ENCODE peak calls at places on chromosomes 11 and 22, in ten cellular contexts. T is HepG2; W is fibroblast of lung; I is cardiac muscle cell; E is upper lobe of right lung; K is neural progenitor cell; O is prostate gland; N is K562; C is naive thymus-derived CD4-positive, alpha-beta T cell; H is A673. B is an unnamed sample.

GRCh38 chr11:84437129-84438123 is 1151.3 kb upstream of the CCDC90B start:
- DNase-seq in T (peak), N (no peak), C (no peak), I (peak), O (peak), H (no peak), E (peak), W (no peak), K (peak), B (no peak)

GRCh38 chr22:45204241-45204640 is 36.5 kb downstream of the KIAA0930 start:
- DNase-seq in H (no peak), C (no peak), E (no peak), N (no peak), K (no peak), O (no peak), I (no peak), T (no peak), W (no peak), B (no peak)

GRCh38 chr11:33064033-33064825 is 24.9 kb downstream of the TCP11L1 start:
- DNase-seq in T (no peak), H (peak), E (no peak), O (no peak), C (no peak), N (no peak), K (no peak), I (no peak), W (no peak), B (no peak)

GRCh38 chr22:45009881-45010531 is at the start of gene PHF21B:
- DNase-seq in T (no peak), N (peak), K (peak), I (peak), C (no peak), W (peak), E (no peak), O (peak), H (peak), B (no peak)

GRCh38 chr11:33827206-33827605 is 52.9 kb upstream of the FBXO3 start:
- DNase-seq in O (no peak), T (no peak), H (no peak), N (no peak), I (no peak), K (no peak), C (no peak), W (no peak), E (no peak), B (no peak)

GRCh38 chr11:31045335-31045734 is 324.2 kb downstream of the DCDC1 start:
- DNase-seq in W (peak), I (peak), C (no peak), T (peak), E (no peak), H (peak), N (no peak), K (peak), O (no peak), B (no peak)

GRCh38 chr11:85595285-85595884 is 31.8 kb downstream of the DLG2 start:
- DNase-seq in C (no peak), T (peak), I (peak), E (no peak), K (peak), O (no peak), H (peak), W (peak), N (peak), B (peak)

GRCh38 chr11:1827095-1827797 is 7.5 kb upstream of the SYT8 start:
- DNase-seq in H (peak), W (peak), O (peak), E (peak), K (no peak), T (peak), N (no peak), C (no peak), I (no peak), B (no peak)

GRCh38 chr11:60164550-60165075 is 18.3 kb downstream of the MS4A6A start:
- DNase-seq in C (no peak), K (no peak), W (no peak), E (no peak), O (no peak), T (no peak), H (no peak), I (no peak), N (no peak), B (no peak)

GRCh38 chr22:23847991-23848864 is 9.4 kb upstream of the DERL3 start:
- DNase-seq in I (peak), T (no peak), O (no peak), H (no peak), W (no peak), N (no peak), C (no peak), E (no peak), K (peak), B (no peak)

GRCh38 chr11:59186130-59186594 is 14.2 kb downstream of the DTX4 start:
- DNase-seq in K (peak), C (peak), N (peak), H (peak), I (no peak), O (no peak), E (peak), T (peak), W (no peak), B (peak)

GRCh38 chr11:11036185-11037161 is 178.6 kb upstream of the ZBED5 start:
- DNase-seq in C (no peak), W (peak), O (peak), N (peak), H (peak), I (peak), K (peak), E (no peak), T (peak), B (no peak)

GRCh38 chr11:118033443-118033842 is 43.4 kb upstream of the TMPRSS4 start:
- DNase-seq in I (no peak), E (no peak), C (no peak), O (no peak), W (no peak), K (no peak), H (no peak), N (no peak), T (no peak), B (no peak)

GRCh38 chr11:2821891-2822290 is 63.7 kb downstream of the CDKN1C start:
- DNase-seq in N (no peak), H (no peak), W (no peak), K (no peak), C (no peak), T (no peak), E (no peak), I (no peak), O (no peak), B (no peak)

GRCh38 chr11:76161261-76161961 is 44.9 kb downstream of the WNT11 start:
- DNase-seq in K (peak), N (peak), O (no peak), I (peak), T (no peak), H (no peak), W (no peak), E (no peak), C (no peak), B (no peak)

GRCh38 chr11:74333193-74333592 is 21.8 kb upstream of the P4HA3 start:
- DNase-seq in H (no peak), W (no peak), K (no peak), O (no peak), E (no peak), N (no peak), I (no peak), C (no peak), T (no peak), B (no peak)

GRCh38 chr11:11620966-11621880 is 582 bp downstream of the GALNT18 start:
- DNase-seq in N (peak), W (peak), E (peak), C (no peak), H (peak), O (peak), K (peak), T (no peak), I (peak), B (no peak)

GRCh38 chr11:30046211-30046945 is 29.5 kb upstream of the KCNA4 start:
- DNase-seq in W (no peak), E (no peak), N (no peak), H (peak), K (peak), C (no peak), T (no peak), I (no peak), O (no peak), B (no peak)

GRCh38 chr22:17734197-17734596 is 40.1 kb downstream of the BID start:
- DNase-seq in W (no peak), C (no peak), K (no peak), H (no peak), O (no peak), N (no peak), T (no peak), I (no peak), E (no peak), B (no peak)

GRCh38 chr22:35154937-35155387 is 89.0 kb downstream of the ISX start:
- DNase-seq in H (peak), O (peak), N (peak), E (peak), W (peak), C (no peak), T (peak), K (peak), I (peak), B (no peak)

GRCh38 chr11:1573077-1573846 is 1.2 kb upstream of the DUSP8 start:
- DNase-seq in K (no peak), I (no peak), N (peak), H (no peak), W (no peak), E (peak), O (no peak), T (no peak), C (no peak), B (peak)

GRCh38 chr11:1572200-1573076 is at the start of gene DUSP8:
- DNase-seq in T (peak), H (peak), O (peak), E (peak), W (peak), I (peak), C (peak), N (peak), K (peak), B (peak)

GRCh38 chr11:3041699-3042098 is 15.5 kb downstream of the CARS1 start:
- DNase-seq in H (no peak), C (no peak), O (no peak), E (no peak), N (no peak), K (no peak), I (no peak), W (no peak), T (no peak), B (no peak)

GRCh38 chr22:25165785-25166184 is 33.9 kb upstream of the CRYBB3 start:
- DNase-seq in N (no peak), T (no peak), O (no peak), H (no peak), K (no peak), E (no peak), I (no peak), W (no peak), C (no peak), B (no peak)
- H3K27ac ChIP-seq in N (no peak), T (no peak), O (no peak), H (no peak), K (no peak), E (no peak), I (no peak), W (no peak), C (no peak), B (no peak)

GRCh38 chr11:72309074-72309598 is 65.2 kb upstream of the PHOX2A start:
- DNase-seq in K (no peak), W (no peak), H (no peak), N (no peak), E (no peak), O (no peak), C (no peak), T (no peak), I (no peak), B (no peak)
- H3K27ac ChIP-seq in K (no peak), W (peak), H (no peak), N (no peak), E (no peak), O (no peak), C (no peak), T (no peak), I (no peak), B (no peak)

GRCh38 chr11:109197656-109198055 is 224.3 kb upstream of the C11orf87 start:
- DNase-seq in N (no peak), C (no peak), O (no peak), T (no peak), H (no peak), I (no peak), K (no peak), E (no peak), W (no peak), B (no peak)
- H3K27ac ChIP-seq in N (no peak), C (no peak), O (no peak), T (no peak), H (no peak), I (no peak), K (no peak), E (no peak), W (no peak), B (no peak)

GRCh38 chr22:50506611-50507420 is 686 bp downstream of the LMF2 start:
- DNase-seq in N (peak), H (no peak), C (no peak), I (no peak), K (peak), W (no peak), E (no peak), O (no peak), T (no peak), B (no peak)
- H3K27ac ChIP-seq in N (peak), H (peak), C (peak), I (peak), K (no peak), W (peak), E (peak), O (peak), T (peak), B (peak)

DNA sequence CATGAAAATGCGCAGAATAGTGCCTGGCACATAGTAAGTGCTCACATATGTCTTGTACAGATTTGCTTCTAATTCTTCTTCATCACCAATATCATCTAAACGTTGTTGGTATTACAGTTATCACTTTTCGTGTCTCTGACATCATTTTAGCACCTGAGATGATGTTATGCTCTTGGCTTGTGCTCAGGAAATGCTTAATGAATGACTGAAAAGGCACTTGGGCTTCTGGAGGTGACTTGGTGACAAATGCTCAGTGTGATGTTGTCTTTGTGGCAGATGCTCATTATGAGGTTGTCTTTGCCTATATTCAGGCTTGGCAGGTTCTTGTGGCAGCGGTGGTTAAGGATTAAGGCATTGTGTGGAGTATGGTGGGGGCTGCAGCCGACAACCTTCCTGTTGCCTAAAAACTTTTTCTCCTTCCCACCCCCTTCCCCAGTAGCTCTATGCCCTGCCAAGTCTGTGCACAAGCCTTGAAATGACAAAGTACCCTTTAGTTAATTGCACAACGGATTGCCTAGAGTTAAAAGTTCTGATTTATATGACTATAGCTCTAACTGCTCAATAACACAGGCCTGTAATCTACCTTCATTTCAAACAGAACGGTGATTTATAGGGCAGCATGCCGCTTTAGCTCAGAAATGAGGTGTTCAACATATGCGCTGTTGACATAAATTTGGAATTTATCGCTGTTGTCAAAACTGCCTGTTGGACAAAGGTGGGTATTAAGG is 82.5 kb downstream of the ZBTB16 start:
- DNase-seq in N (no peak), W (no peak), T (no peak), E (no peak), H (peak), O (no peak), C (no peak), I (no peak), K (no peak), B (no peak)
- H3K27ac ChIP-seq in N (no peak), W (no peak), T (no peak), E (no peak), H (peak), O (peak), C (no peak), I (no peak), K (no peak), B (no peak)

GRCh38 chr11:68016161-68016903 is 6.2 kb downstream of the ALDH3B1 start:
- DNase-seq in H (no peak), N (no peak), W (no peak), C (no peak), K (no peak), T (no peak), O (no peak), E (peak), I (no peak), B (no peak)

GRCh38 chr11:68015467-68015866 is 5.3 kb downstream of the ALDH3B1 start:
- DNase-seq in O (no peak), I (no peak), N (no peak), T (no peak), H (no peak), E (no peak), C (no peak), K (no peak), W (no peak), B (no peak)

GRCh38 chr11:68017858-68018729 is 8.0 kb downstream of the ALDH3B1 start:
- DNase-seq in I (no peak), T (no peak), N (no peak), W (no peak), E (no peak), O (no peak), K (no peak), H (no peak), C (no peak), B (no peak)

GRCh38 chr11:68018730-68019190 is 8.6 kb downstream of the ALDH3B1 start:
- DNase-seq in T (no peak), H (no peak), K (no peak), W (no peak), E (no peak), C (no peak), N (no peak), I (no peak), O (no peak), B (no peak)

DNA sequence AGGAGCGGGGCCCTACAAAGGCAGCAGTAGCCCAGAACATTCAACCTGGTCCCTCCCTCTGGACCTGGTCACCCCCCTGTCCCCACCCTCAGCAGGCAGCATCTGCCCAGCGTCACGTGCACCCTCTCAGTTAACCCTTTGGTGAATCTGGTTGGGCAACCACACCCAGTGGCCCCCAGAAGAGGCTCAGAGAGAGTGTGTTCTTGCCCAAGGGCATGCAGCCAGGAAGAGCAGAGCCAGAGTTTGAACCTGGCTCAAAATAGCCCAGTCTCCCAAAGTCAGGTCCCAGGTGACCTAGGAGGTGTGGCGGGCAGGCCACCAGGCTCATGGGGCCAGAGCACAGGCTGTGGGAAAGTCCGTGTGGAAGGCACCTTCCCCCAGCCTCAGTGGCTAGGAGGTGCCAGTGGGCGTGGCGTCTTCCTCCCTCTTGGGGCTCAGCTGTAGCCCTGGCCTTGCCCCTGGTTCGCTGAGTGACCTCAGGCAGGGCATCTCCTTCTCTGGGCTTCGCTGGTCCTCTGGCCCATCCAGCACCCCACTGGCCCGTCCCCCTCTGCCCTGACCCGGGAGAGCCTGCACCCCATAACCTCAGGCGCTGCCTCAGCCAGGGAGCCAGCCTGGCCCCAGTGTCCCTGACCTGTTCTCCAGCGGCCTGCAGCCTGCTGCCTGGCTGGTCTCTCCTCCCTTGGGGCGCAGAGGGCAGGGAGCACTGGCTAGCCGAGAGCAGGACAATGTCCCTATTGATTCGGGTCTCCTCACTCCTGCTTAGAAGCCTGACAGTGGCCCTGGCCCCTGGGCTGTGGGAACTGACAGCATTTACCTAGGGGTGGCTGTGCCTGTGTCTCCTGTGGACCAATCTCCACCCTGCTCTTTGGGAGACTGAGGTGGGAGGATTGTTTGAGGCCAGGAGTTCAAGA is 7.0 kb downstream of the ALDH3B1 start:
- DNase-seq in N (no peak), W (peak), E (no peak), I (no peak), C (no peak), H (no peak), O (no peak), T (peak), K (no peak), B (no peak)
- H3K27ac ChIP-seq in N (no peak), W (no peak), E (peak), I (no peak), C (no peak), H (no peak), O (no peak), T (peak), K (no peak), B (no peak)

GRCh38 chr11:17401841-17402240 is 13.4 kb upstream of the KCNJ11 start:
- DNase-seq in H (no peak), I (no peak), K (no peak), O (no peak), T (no peak), C (no peak), E (no peak), W (no peak), N (no peak), B (no peak)
- H3K27ac ChIP-seq in H (no peak), I (no peak), K (no peak), O (no peak), T (no peak), C (no peak), E (no peak), W (no peak), N (no peak), B (no peak)

DNA sequence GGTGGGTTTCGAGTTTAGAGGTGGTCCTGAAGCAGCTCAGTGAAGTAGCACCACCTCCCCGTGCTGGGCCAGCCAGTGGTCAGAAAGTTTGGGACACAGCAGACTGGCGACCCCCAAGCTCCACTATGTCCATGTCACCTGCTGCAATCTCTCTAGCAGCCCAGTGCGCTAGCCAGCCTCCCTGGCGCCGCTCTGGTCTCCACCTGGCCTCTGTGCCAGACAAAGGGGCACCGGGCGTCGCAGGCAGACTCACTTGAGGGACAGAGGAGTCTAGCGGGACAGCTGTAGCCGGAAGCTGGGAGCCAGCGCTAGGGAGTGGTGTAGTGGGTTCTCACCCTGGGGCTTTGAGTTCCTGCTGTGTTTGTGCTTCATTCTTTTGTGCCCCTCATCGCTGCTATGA is 25.5 kb downstream of the MYBPC3 start:
- DNase-seq in E (no peak), H (no peak), O (no peak), N (no peak), K (no peak), W (no peak), T (no peak), C (no peak), I (no peak), B (no peak)
- H3K27ac ChIP-seq in E (no peak), H (no peak), O (no peak), N (no peak), K (no peak), W (no peak), T (no peak), C (no peak), I (peak), B (no peak)

GRCh38 chr22:38068641-38069371 is 11.6 kb downstream of the PICK1 start:
- DNase-seq in N (no peak), C (no peak), H (no peak), W (no peak), T (no peak), K (no peak), E (no peak), O (no peak), I (no peak), B (no peak)

GRCh38 chr22:38069372-38070249 is 12.4 kb downstream of the PICK1 start:
- DNase-seq in H (no peak), K (peak), W (peak), T (no peak), N (peak), O (peak), E (no peak), C (no peak), I (peak), B (no peak)

GRCh38 chr22:38072322-38073149 is 11.4 kb downstream of the SLC16A8 start:
- DNase-seq in C (no peak), K (no peak), H (no peak), W (no peak), E (no peak), I (no peak), O (no peak), T (no peak), N (no peak), B (no peak)

GRCh38 chr22:38071421-38072321 is 12.3 kb downstream of the SLC16A8 start:
- DNase-seq in I (no peak), T (no peak), O (no peak), K (no peak), E (no peak), H (no peak), N (no peak), W (no peak), C (no peak), B (no peak)

GRCh38 chr22:38070250-38070921 is 13.2 kb downstream of the PICK1 start:
- DNase-seq in T (no peak), K (no peak), I (no peak), N (no peak), O (no peak), C (no peak), H (no peak), W (no peak), E (no peak), B (no peak)
- H3K27ac ChIP-seq in T (no peak), K (no peak), I (peak), N (no peak), O (peak), C (no peak), H (no peak), W (no peak), E (no peak), B (no peak)

GRCh38 chr11:64027619-64028397 is 7.9 kb upstream of the FLRT1 start:
- DNase-seq in W (no peak), C (no peak), O (no peak), I (no peak), N (peak), H (no peak), T (no peak), E (no peak), K (no peak), B (no peak)
- H3K27ac ChIP-seq in W (no peak), C (no peak), O (no peak), I (no peak), N (no peak), H (no peak), T (no peak), E (no peak), K (no peak), B (no peak)

B was measured in CD8-positive, alpha-beta memory T cell.